ENCODE peak calls at places on chromosome 7, in nine cellular contexts. R is Right ventricle myocardium superior, V is NCI-H345, B is WTC11, F is hepatocyte, N is GM06990, I is left ventricle myocardium inferior, Y is EL, Z is T follicular helper cell. L is an unnamed sample.

GRCh38 chr7:138477581-138477980 is 17.5 kb downstream of the TRIM24 start:
- DNase-seq in R (no peak), V (no peak), B (no peak), F (no peak), N (no peak), I (no peak), Y (no peak), Z (no peak), L (no peak)

GRCh38 chr7:111758332-111758731 is 196.0 kb upstream of the IMMP2L start:
- DNase-seq in R (no peak), V (peak), B (no peak), F (peak), N (no peak), I (no peak), Y (no peak), Z (no peak), L (no peak)

GRCh38 chr7:139597028-139597427 is 73.5 kb downstream of the CLEC2L start:
- DNase-seq in R (no peak), V (no peak), B (no peak), F (no peak), N (no peak), I (no peak), Y (no peak), Z (no peak), L (no peak)

GRCh38 chr7:64951250-64951848 is 39.5 kb downstream of the ZNF117 start:
- DNase-seq in R (no peak), V (peak), B (no peak), F (peak), N (no peak), I (no peak), Y (peak), Z (no peak), L (peak)

GRCh38 chr7:1587738-1588137 is 17.9 kb upstream of the PSMG3 start:
- DNase-seq in R (no peak), V (no peak), B (no peak), F (no peak), N (no peak), I (no peak), Y (no peak), Z (no peak), L (no peak)

GRCh38 chr7:2355079-2356008 is 717 bp downstream of the EIF3B start:
- DNase-seq in R (peak), V (no peak), B (peak), F (peak), N (peak), I (no peak), Y (peak), Z (no peak), L (peak)

GRCh38 chr7:28465697-28466096 is 53.4 kb downstream of the CREB5 start:
- DNase-seq in R (no peak), V (no peak), B (no peak), F (no peak), N (no peak), I (no peak), Y (no peak), Z (no peak), L (no peak)

GRCh38 chr7:92813390-92814024 is 22.9 kb downstream of the CDK6 start:
- DNase-seq in R (no peak), V (no peak), B (no peak), F (no peak), N (peak), I (no peak), Y (peak), Z (no peak), L (no peak)

GRCh38 chr7:2959343-2959680 is 84.4 kb downstream of the CARD11 start:
- DNase-seq in R (no peak), V (no peak), B (peak), F (no peak), N (no peak), I (no peak), Y (no peak), Z (no peak), L (no peak)

GRCh38 chr7:102933763-102934162 is 21.0 kb downstream of the LRRC17 start:
- DNase-seq in R (peak), V (no peak), B (peak), F (peak), N (no peak), I (peak), Y (peak), Z (no peak), L (no peak)

GRCh38 chr7:152329469-152329868 is 106.3 kb downstream of the KMT2C start:
- DNase-seq in R (no peak), V (no peak), B (no peak), F (no peak), N (no peak), I (no peak), Y (no peak), Z (no peak), L (no peak)

GRCh38 chr7:5701085-5701914 is 80.2 kb downstream of the RNF216 start:
- DNase-seq in R (no peak), V (no peak), B (no peak), F (no peak), N (peak), I (no peak), Y (peak), Z (peak), L (no peak)

GRCh38 chr7:116231543-116232401 is 21.4 kb downstream of the TES start:
- DNase-seq in R (no peak), V (no peak), B (no peak), F (peak), N (no peak), I (no peak), Y (peak), Z (no peak), L (no peak)

GRCh38 chr7:495761-496321 is 23.8 kb downstream of the PDGFA start:
- DNase-seq in R (peak), V (no peak), B (no peak), F (no peak), N (no peak), I (peak), Y (no peak), Z (no peak), L (no peak)

GRCh38 chr7:30171753-30172447 is 37.1 kb downstream of the MTURN start:
- DNase-seq in R (no peak), V (no peak), B (no peak), F (no peak), N (no peak), I (no peak), Y (peak), Z (no peak), L (peak)

GRCh38 chr7:100044719-100045118 is 4.9 kb upstream of the ZSCAN21 start:
- DNase-seq in R (no peak), V (no peak), B (no peak), F (no peak), N (no peak), I (no peak), Y (no peak), Z (no peak), L (no peak)

GRCh38 chr7:105672820-105673219 is 91.5 kb upstream of the EFCAB10 start:
- DNase-seq in R (no peak), V (peak), B (no peak), F (no peak), N (no peak), I (no peak), Y (no peak), Z (no peak), L (no peak)

GRCh38 chr7:54964136-54964535 is 54.7 kb upstream of the EGFR start:
- DNase-seq in R (no peak), V (no peak), B (no peak), F (no peak), N (no peak), I (no peak), Y (no peak), Z (no peak), L (no peak)

GRCh38 chr7:106462365-106462859 is 177.6 kb upstream of the NAMPT start:
- DNase-seq in R (no peak), V (peak), B (no peak), F (peak), N (peak), I (no peak), Y (peak), Z (no peak), L (no peak)

GRCh38 chr7:12771378-12771877 is 84.0 kb downstream of the ARL4A start:
- DNase-seq in R (peak), V (peak), B (no peak), F (no peak), N (no peak), I (no peak), Y (peak), Z (no peak), L (peak)

GRCh38 chr7:70681847-70682350 is 450.0 kb upstream of the GALNT17 start:
- DNase-seq in R (no peak), V (no peak), B (no peak), F (no peak), N (no peak), I (no peak), Y (no peak), Z (no peak), L (no peak)

GRCh38 chr7:86926732-86927131 is 132.7 kb downstream of the ELAPOR2 start:
- DNase-seq in R (no peak), V (peak), B (peak), F (peak), N (no peak), I (no peak), Y (peak), Z (peak), L (no peak)